ENCODE peak calls at places on chromosomes 13 and 19, in eight cellular contexts. X is effector CD4-positive, alpha-beta T cell; N is HuH-7.5; W is NCI-H446 treated with DMSO at 0.1 percent for 48 hours; V is CD4-positive, CD25-positive, alpha-beta regulatory T cell; E is AG10803; S is stimulated activated CD4-positive, alpha-beta T cell treated with anti-CD3 and anti-CD28 coated beads, Interleukin-2, amount 100 ng/mL, for 4 hours; Q is heart left ventricle. I is an unnamed sample.

GRCh38 chr13:111485491-111486250 is 165.2 kb downstream of the TEX29 start:
- DNase-seq in Q (no peak), N (no peak), S (no peak), V (no peak), W (no peak), X (no peak), E (no peak), I (no peak)

GRCh38 chr13:110366733-110367132 is 59.6 kb downstream of the COL4A2 start:
- DNase-seq in Q (no peak), E (no peak), X (no peak), V (no peak), N (no peak), W (no peak), S (no peak), I (no peak)

GRCh38 chr13:113856716-113857065 is 7.2 kb downstream of the GAS6 start:
- DNase-seq in V (no peak), W (no peak), S (no peak), Q (peak), X (no peak), N (no peak), E (no peak), I (no peak)

GRCh38 chr13:83819611-83820010 is 62.7 kb downstream of the SLITRK1 start:
- DNase-seq in Q (no peak), X (no peak), S (no peak), N (no peak), W (no peak), E (no peak), V (no peak), I (no peak)

GRCh38 chr13:92735909-92736308 is 490.7 kb upstream of the GPC6 start:
- DNase-seq in X (no peak), W (no peak), S (no peak), V (no peak), Q (no peak), N (no peak), E (no peak), I (no peak)

GRCh38 chr13:99237981-99238662 is 20.1 kb downstream of the GPR18 start:
- DNase-seq in N (no peak), E (no peak), S (no peak), V (peak), Q (no peak), W (no peak), X (peak), I (no peak)

GRCh38 chr19:7961930-7962626 is 18.6 kb upstream of the TIMM44 start:
- DNase-seq in N (no peak), W (no peak), S (no peak), E (no peak), V (no peak), X (no peak), Q (no peak), I (no peak)

GRCh38 chr13:94550030-94550738 is 45.8 kb downstream of the TGDS start:
- DNase-seq in E (peak), Q (no peak), N (no peak), V (no peak), S (no peak), W (no peak), X (no peak), I (peak)

GRCh38 chr19:28067882-28068281 is 1145.1 kb downstream of the UQCRFS1 start:
- DNase-seq in N (no peak), S (no peak), V (no peak), W (no peak), Q (no peak), X (no peak), E (no peak), I (no peak)

GRCh38 chr19:1860133-1860775 is 3.1 kb downstream of the KLF16 start:
- DNase-seq in N (peak), Q (no peak), S (peak), W (no peak), V (peak), E (peak), X (peak), I (no peak)

GRCh38 chr19:17041994-17042393 is 15.4 kb upstream of the CPAMD8 start:
- DNase-seq in E (peak), N (no peak), V (no peak), W (no peak), S (no peak), X (no peak), Q (no peak), I (no peak)

GRCh38 chr13:94169783-94170513 is 309.5 kb downstream of the DCT start:
- DNase-seq in X (no peak), S (no peak), W (peak), N (no peak), E (peak), V (no peak), Q (no peak), I (no peak)

GRCh38 chr19:13974073-13974472 is 21.8 kb downstream of the DCAF15 start:
- DNase-seq in X (no peak), W (no peak), V (peak), E (no peak), S (peak), Q (no peak), N (peak), I (peak)

GRCh38 chr13:24511019-24511823 is 1.4 kb downstream of the PARP4 start:
- DNase-seq in X (peak), Q (no peak), E (peak), S (peak), N (peak), V (peak), W (no peak), I (peak)

GRCh38 chr13:46905249-46905648 is 8.4 kb upstream of the HTR2A start:
- DNase-seq in W (no peak), X (no peak), V (no peak), N (no peak), E (peak), Q (no peak), S (no peak), I (no peak)

GRCh38 chr19:1238373-1239303 is 833 bp upstream of the CBARP start:
- DNase-seq in W (no peak), E (no peak), N (no peak), X (no peak), S (no peak), Q (no peak), V (no peak), I (no peak)

GRCh38 chr19:57363734-57364181 is 407 bp downstream of the TRAPPC2B start:
- DNase-seq in Q (no peak), S (no peak), V (no peak), N (no peak), W (no peak), X (no peak), E (peak), I (peak)

GRCh38 chr13:78100481-78100880 is 181.8 kb upstream of the EDNRB start:
- DNase-seq in Q (no peak), W (no peak), E (peak), S (no peak), N (no peak), X (no peak), V (no peak), I (no peak)

GRCh38 chr13:27020415-27020814 is 151.2 kb downstream of the USP12 start:
- DNase-seq in X (no peak), Q (no peak), W (no peak), S (no peak), E (no peak), N (no peak), V (no peak), I (no peak)

GRCh38 chr13:42526276-42526675 is 47.7 kb upstream of the TNFSF11 start:
- DNase-seq in Q (no peak), E (no peak), N (no peak), W (no peak), S (no peak), V (no peak), X (no peak), I (no peak)

GRCh38 chr19:35126624-35126959 is 8.3 kb downstream of the LGI4 start:
- DNase-seq in X (no peak), Q (no peak), N (no peak), E (no peak), W (no peak), V (no peak), S (no peak), I (no peak)

GRCh38 chr13:21208755-21209154 is 32.3 kb downstream of the MRPL57 start:
- DNase-seq in S (no peak), X (no peak), E (no peak), Q (no peak), W (no peak), V (no peak), N (no peak), I (no peak)